ENCODE peak calls at places on chromosomes 6 and 20, in four cellular contexts. One of them, this sample, is unnamed.

GRCh38 chr6:124294572-124294971 is 490.9 kb downstream of the NKAIN2 start:
- DNase-seq in HCT116: no peak
- DNase-seq in GM23338: no peak
- DNase-seq in MM.1S: no peak
- DNase-seq in this sample: peak; percentile 22

GRCh38 chr6:15672291-15672690 is 9.5 kb upstream of the DTNBP1 start:
- DNase-seq in HCT116: no peak
- DNase-seq in GM23338: no peak
- DNase-seq in MM.1S: no peak
- DNase-seq in this sample: peak; percentile 7

GRCh38 chr6:150900049-150900448 is 34.5 kb downstream of the MTHFD1L start:
- DNase-seq in MM.1S: no peak
- DNase-seq in GM23338: no peak
- DNase-seq in HCT116: no peak
- DNase-seq in this sample: no peak

GRCh38 chr6:16042751-16043150 is 86.1 kb upstream of the MYLIP start:
- DNase-seq in HCT116: no peak
- DNase-seq in MM.1S: no peak
- DNase-seq in GM23338: no peak
- DNase-seq in this sample: no peak

GRCh38 chr6:106383573-106383972 is 23.1 kb downstream of the CRYBG1 start:
- DNase-seq in GM23338: no peak
- DNase-seq in MM.1S: no peak
- DNase-seq in HCT116: no peak
- DNase-seq in this sample: peak; percentile 49

GRCh38 chr20:49278817-49279676 is 1.2 kb upstream of the ZNFX1 start:
- DNase-seq in HCT116: no peak
- DNase-seq in GM23338: no peak
- DNase-seq in MM.1S: peak; percentile 27
- DNase-seq in this sample: no peak

GRCh38 chr6:161744211-161745067 is 470.6 kb upstream of the AGPAT4 start:
- DNase-seq in HCT116: no peak
- DNase-seq in GM23338: no peak
- DNase-seq in MM.1S: no peak
- DNase-seq in this sample: no peak

GRCh38 chr6:33372532-33373123 is 19.0 kb upstream of the KIFC1 start:
- DNase-seq in HCT116: no peak
- DNase-seq in GM23338: peak; percentile 38
- DNase-seq in MM.1S: no peak
- DNase-seq in this sample: no peak

GRCh38 chr6:32483968-32484613 is 44.4 kb downstream of the HLA-DRA start:
- DNase-seq in HCT116: no peak
- DNase-seq in MM.1S: no peak
- DNase-seq in GM23338: peak; percentile 25
- DNase-seq in this sample: no peak

GRCh38 chr6:161225677-161226004 is 48.2 kb downstream of the AGPAT4 start:
- DNase-seq in GM23338: no peak
- DNase-seq in MM.1S: no peak
- DNase-seq in HCT116: no peak
- DNase-seq in this sample: no peak

GRCh38 chr20:24235740-24236139 is 233.7 kb upstream of the SYNDIG1 start:
- DNase-seq in GM23338: no peak
- DNase-seq in HCT116: no peak
- DNase-seq in MM.1S: no peak
- DNase-seq in this sample: no peak

GRCh38 chr20:3980260-3981131 is 34.9 kb downstream of the RNF24 start:
- DNase-seq in MM.1S: peak; percentile 81
- DNase-seq in GM23338: peak; percentile 7
- DNase-seq in HCT116: no peak
- DNase-seq in this sample: peak; percentile 53
- TF ChIP-seq EZH2phosphoT487 in MM.1S: no peak
- TF ChIP-seq EZH2phosphoT487 in GM23338: no peak
- TF ChIP-seq EZH2phosphoT487 in HCT116: no peak
- TF ChIP-seq EZH2phosphoT487 in this sample: no peak

GRCh38 chr6:68634503-68635411 is at the start of gene ADGRB3:
- DNase-seq in MM.1S: peak; percentile 90
- DNase-seq in GM23338: peak; percentile 79
- DNase-seq in HCT116: no peak
- DNase-seq in this sample: peak; percentile 51

GRCh38 chr6:68635706-68636513 is 828 bp downstream of the ADGRB3 start:
- DNase-seq in GM23338: peak; percentile 57
- DNase-seq in MM.1S: peak; percentile 41
- DNase-seq in HCT116: no peak
- DNase-seq in this sample: no peak

GRCh38 chr6:68635412-68635705 is 277 bp downstream of the ADGRB3 start:
- DNase-seq in HCT116: no peak
- DNase-seq in GM23338: no peak
- DNase-seq in MM.1S: no peak
- DNase-seq in this sample: no peak

GRCh38 chr6:68632620-68633195 is 2.4 kb upstream of the ADGRB3 start:
- DNase-seq in MM.1S: no peak
- DNase-seq in GM23338: no peak
- DNase-seq in HCT116: no peak
- DNase-seq in this sample: no peak

DNA sequence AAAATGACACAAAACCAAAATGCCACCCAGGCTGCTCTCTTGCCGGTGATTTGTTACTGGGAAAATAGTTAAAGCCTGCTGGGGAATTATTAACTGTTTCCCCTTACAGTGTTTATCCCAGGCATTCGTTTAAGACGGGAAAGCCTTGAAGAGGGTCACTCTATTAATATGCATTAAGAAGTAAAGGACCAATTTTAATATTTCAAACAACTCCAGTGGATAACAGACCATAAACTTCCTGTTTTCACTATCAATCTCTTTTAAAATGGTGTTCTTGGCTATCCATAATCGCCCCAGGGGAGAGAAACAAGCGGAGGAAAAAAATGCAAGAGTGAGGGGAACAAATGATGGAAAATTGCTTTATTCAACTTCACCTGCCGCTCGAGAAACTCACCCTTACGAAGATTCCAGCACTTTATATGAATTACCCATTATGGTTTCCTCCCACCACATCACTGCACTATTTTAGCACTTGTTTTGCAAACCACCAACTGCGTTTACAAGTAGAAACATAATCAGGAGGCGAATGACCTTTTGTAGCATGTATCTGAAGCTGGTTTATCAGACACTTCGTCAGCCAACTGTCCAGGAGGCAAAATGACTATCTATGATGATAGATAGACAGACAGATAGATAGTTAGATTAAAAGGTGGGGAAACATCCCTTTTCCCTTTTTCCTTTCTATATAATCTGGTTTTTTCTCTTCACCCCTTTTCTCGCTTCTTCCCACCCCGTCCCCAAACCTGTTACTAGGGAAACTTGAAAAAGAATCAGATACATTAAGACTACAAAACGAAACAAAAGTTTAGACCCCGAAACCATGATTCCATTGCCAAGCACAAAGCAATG is 1.2 kb upstream of the ADGRB3 start:
- DNase-seq in HCT116: no peak
- DNase-seq in MM.1S: peak; percentile 13
- DNase-seq in GM23338: no peak
- DNase-seq in this sample: no peak
- TF ChIP-seq EZH2 in HCT116: no peak
- TF ChIP-seq EZH2 in MM.1S: no peak
- TF ChIP-seq EZH2 in GM23338: no peak
- TF ChIP-seq EZH2 in this sample: no peak

DNA sequence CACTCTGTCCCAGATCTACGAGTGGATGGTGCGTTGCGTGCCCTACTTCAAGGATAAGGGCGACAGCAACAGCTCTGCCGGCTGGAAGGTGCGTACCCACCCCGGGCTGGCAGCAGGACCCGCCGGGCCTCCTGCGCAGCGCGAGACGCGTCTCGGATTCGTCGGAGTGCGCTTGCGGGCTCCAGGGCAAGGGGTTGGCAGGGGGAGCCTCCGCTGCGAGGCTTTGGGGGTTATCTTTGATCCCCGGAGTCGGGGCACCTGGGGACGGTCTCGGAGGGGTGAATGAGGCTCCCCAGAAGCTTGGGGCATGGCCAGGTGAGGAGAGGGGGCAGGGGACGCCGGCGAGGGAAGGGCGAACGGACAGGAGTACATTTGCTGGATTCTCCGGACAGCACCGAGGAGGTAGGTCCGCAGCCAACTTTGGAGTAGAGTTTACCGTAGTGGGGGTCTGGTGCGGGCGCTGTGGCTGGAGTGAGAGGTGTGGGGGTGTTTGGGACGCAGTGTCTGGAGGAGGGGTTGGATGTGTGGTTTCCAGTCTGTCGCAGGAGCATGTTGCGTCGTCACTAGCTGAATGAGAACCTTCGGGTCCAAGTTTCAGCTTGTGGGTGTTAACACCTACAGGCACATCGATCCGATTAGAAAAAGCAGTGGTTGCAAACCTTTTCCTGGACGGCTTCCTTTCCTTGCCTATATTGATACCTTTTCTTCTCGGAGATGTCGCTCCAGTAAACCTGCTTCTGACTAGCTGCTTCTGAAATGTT is 1.2 kb downstream of the FOXO3 start:
- DNase-seq in GM23338: peak; percentile 46
- DNase-seq in HCT116: no peak
- DNase-seq in MM.1S: no peak
- DNase-seq in this sample: peak; percentile 11
- TF ChIP-seq EZH2phosphoT487 in GM23338: no peak
- TF ChIP-seq EZH2phosphoT487 in HCT116: no peak
- TF ChIP-seq EZH2phosphoT487 in MM.1S: no peak
- TF ChIP-seq EZH2phosphoT487 in this sample: no peak

GRCh38 chr6:56789342-56789741 is 146.7 kb upstream of the DST start:
- DNase-seq in MM.1S: no peak
- DNase-seq in GM23338: no peak
- DNase-seq in HCT116: no peak
- DNase-seq in this sample: peak; percentile 47

GRCh38 chr6:56790424-56790823 is 147.7 kb upstream of the DST start:
- DNase-seq in GM23338: no peak
- DNase-seq in MM.1S: no peak
- DNase-seq in HCT116: no peak
- DNase-seq in this sample: no peak

GRCh38 chr6:56786256-56786655 is 143.6 kb upstream of the DST start:
- DNase-seq in GM23338: no peak
- DNase-seq in MM.1S: no peak
- DNase-seq in HCT116: no peak
- DNase-seq in this sample: no peak

GRCh38 chr6:56789879-56790278 is 147.2 kb upstream of the DST start:
- DNase-seq in HCT116: no peak
- DNase-seq in GM23338: no peak
- DNase-seq in MM.1S: no peak
- DNase-seq in this sample: no peak

DNA sequence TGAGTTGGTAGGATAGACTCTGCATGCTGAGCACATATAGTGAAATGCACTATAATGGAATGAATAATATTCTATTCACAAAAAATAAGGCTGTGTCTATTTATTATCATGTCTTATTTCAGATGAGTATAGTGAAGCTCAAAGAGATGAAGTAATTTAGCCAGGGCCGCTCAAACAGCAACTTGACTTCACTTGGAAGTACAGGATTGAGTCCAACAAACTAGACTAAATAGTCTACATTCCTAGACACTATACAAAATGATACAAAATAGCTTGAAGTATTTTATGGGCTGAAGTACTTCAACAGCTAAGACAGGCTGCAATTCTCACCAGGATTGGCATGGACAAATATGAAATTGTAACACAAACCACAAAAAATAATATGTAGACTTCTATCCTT is 144.5 kb upstream of the DST start:
- DNase-seq in MM.1S: no peak
- DNase-seq in HCT116: no peak
- DNase-seq in GM23338: no peak
- DNase-seq in this sample: no peak
- TF ChIP-seq EZH2 in MM.1S: no peak
- TF ChIP-seq EZH2 in HCT116: no peak
- TF ChIP-seq EZH2 in GM23338: no peak
- TF ChIP-seq EZH2 in this sample: no peak

GRCh38 chr6:157317129-157317814 is 6.0 kb downstream of the TMEM242 start:
- DNase-seq in HCT116: peak; percentile 51
- DNase-seq in GM23338: no peak
- DNase-seq in MM.1S: no peak
- DNase-seq in this sample: peak; percentile 91
- TF ChIP-seq EZH2phosphoT487 in HCT116: no peak
- TF ChIP-seq EZH2phosphoT487 in GM23338: no peak
- TF ChIP-seq EZH2phosphoT487 in MM.1S: no peak
- TF ChIP-seq EZH2phosphoT487 in this sample: no peak

This sample was measured in PC-3.